ENCODE peak calls at places on chromosomes 13 and 19, in ten cellular contexts. F is type B pancreatic cell; W is effector memory CD4-positive, alpha-beta T cell; Q is right cardiac atrium; I is stimulated activated CD4-positive, alpha-beta T cell treated with anti-CD3 and anti-CD28 coated beads, Interleukin-4, amount 100 ng/mL, for 1 hour; R is left colon; A is lung; X is posterior cingulate gyrus; D is fibroblast of pulmonary artery; V is effector CD4-positive, alpha-beta T cell. O is an unnamed sample.
A peak's percentile ranks its signal among the peaks of the same experiment; 100 is the strongest.

GRCh38 chr19:3061214-3062161 is 807 bp downstream of the TLE5 start:
- DNase-seq in Q (peak; percentile 92), A (no peak), X (no peak), I (peak; percentile 62), V (peak; percentile 62), D (peak; percentile 34), W (peak; percentile 59), R (peak; percentile 66), F (no peak), O (no peak)

GRCh38 chr19:2594319-2594718 is 108.2 kb downstream of the GNG7 start:
- DNase-seq in X (peak; percentile 2), W (no peak), F (no peak), A (no peak), R (no peak), D (no peak), I (no peak), Q (no peak), V (no peak), O (no peak)

GRCh38 chr13:108508263-108508662 is 121.1 kb upstream of the MYO16 start:
- DNase-seq in F (no peak), W (no peak), R (no peak), I (no peak), V (no peak), Q (no peak), X (no peak), A (no peak), D (peak; percentile 59), O (peak; percentile 45)

GRCh38 chr13:100274942-100275506 is 186.1 kb downstream of the PCCA start:
- DNase-seq in X (no peak), V (no peak), F (no peak), W (no peak), R (no peak), A (no peak), D (no peak), Q (no peak), I (no peak), O (no peak)

GRCh38 chr19:38451629-38452028 is 18.1 kb downstream of the RYR1 start:
- DNase-seq in Q (no peak), F (no peak), D (no peak), W (no peak), R (no peak), V (no peak), A (no peak), X (no peak), I (no peak), O (no peak)

GRCh38 chr19:34676697-34677385 is at the start of gene SCGB2B2:
- DNase-seq in V (peak; percentile 67), R (peak; percentile 47), W (no peak), D (no peak), I (peak; percentile 75), Q (peak; percentile 82), X (no peak), F (no peak), A (peak; percentile 69), O (peak; percentile 91)

GRCh38 chr19:32223595-32224370 is 121.6 kb upstream of the ZNF507 start:
- DNase-seq in R (no peak), V (no peak), I (no peak), Q (no peak), D (no peak), A (peak; percentile 16), W (no peak), X (no peak), F (no peak), O (no peak)

GRCh38 chr19:54481326-54481930 is 8.3 kb upstream of the CDC42EP5 start:
- DNase-seq in A (no peak), F (no peak), X (no peak), Q (no peak), I (no peak), R (no peak), W (no peak), V (peak; percentile 35), D (peak; percentile 63), O (peak; percentile 78)

GRCh38 chr19:8321067-8321759 is at the start of the genes NDUFA7 and RPS28:
- DNase-seq in W (peak; percentile 92), F (peak; percentile 98), X (peak; percentile 99), V (peak; percentile 96), D (peak; percentile 98), A (peak; percentile 96), R (peak; percentile 96), Q (peak; percentile 99), I (peak; percentile 96), O (peak; percentile 96)

GRCh38 chr19:35491838-35492360 is 1.6 kb upstream of the KRTDAP start:
- DNase-seq in Q (no peak), X (no peak), I (no peak), A (no peak), D (no peak), V (no peak), W (no peak), F (no peak), R (no peak), O (no peak)

O was measured in A673.